ENCODE peak calls at places on chromosome 5, in ten cellular contexts. J, F, T, K, U, V, W, G, M and R are unnamed samples.

GRCh38 chr5:139696894-139697658 is 48.9 kb downstream of the CXXC5 start:
- DNase-seq in J (peak; percentile 96), F (no peak), T (peak; percentile 83), K (peak; percentile 96), U (peak; percentile 63), V (no peak), W (peak; percentile 65), G (no peak), M (peak; percentile 19), R (peak; percentile 34)

GRCh38 chr5:41747708-41748107 is 122.5 kb downstream of the OXCT1 start:
- DNase-seq in J (no peak), F (no peak), T (no peak), K (no peak), U (no peak), V (no peak), W (no peak), G (no peak), M (no peak), R (peak; percentile 65)

GRCh38 chr5:132262882-132263547 is 5.5 kb downstream of the PDLIM4 start:
- DNase-seq in J (no peak), F (no peak), T (no peak), K (no peak), U (no peak), V (no peak), W (no peak), G (no peak), M (no peak), R (no peak)

GRCh38 chr5:96117863-96118651 is 156.4 kb upstream of the ELL2 start:
- DNase-seq in J (no peak), F (no peak), T (no peak), K (no peak), U (peak; percentile 32), V (no peak), W (no peak), G (no peak), M (no peak), R (no peak)

GRCh38 chr5:31401691-31402090 is 130.2 kb downstream of the DROSHA start:
- DNase-seq in J (no peak), F (no peak), T (no peak), K (no peak), U (no peak), V (no peak), W (no peak), G (no peak), M (no peak), R (no peak)

GRCh38 chr5:6714221-6715041 is 1.2 kb downstream of the TENT4A start:
- DNase-seq in J (no peak), F (peak; percentile 19), T (peak; percentile 15), K (peak; percentile 60), U (no peak), V (no peak), W (peak; percentile 29), G (no peak), M (peak; percentile 34), R (peak; percentile 15)

GRCh38 chr5:50666261-50667078 is at the start of gene PARP8:
- DNase-seq in J (peak; percentile 91), F (peak; percentile 50), T (peak; percentile 38), K (peak; percentile 90), U (peak; percentile 51), V (peak; percentile 20), W (peak; percentile 49), G (peak; percentile 63), M (peak; percentile 38), R (peak; percentile 13)

GRCh38 chr5:86768699-86769202 is 151.0 kb downstream of the COX7C start:
- DNase-seq in J (peak; percentile 24), F (no peak), T (no peak), K (no peak), U (no peak), V (no peak), W (no peak), G (no peak), M (no peak), R (no peak)

GRCh38 chr5:149666212-149666852 is 63.8 kb upstream of the PPARGC1B start:
- DNase-seq in J (no peak), F (no peak), T (peak; percentile 4), K (no peak), U (no peak), V (no peak), W (no peak), G (no peak), M (no peak), R (no peak)

GRCh38 chr5:144169904-144170275 is 569 bp downstream of the YIPF5 start:
- DNase-seq in J (no peak), F (no peak), T (no peak), K (no peak), U (no peak), V (no peak), W (no peak), G (no peak), M (no peak), R (no peak)

GRCh38 chr5:173457482-173457881 is 129.3 kb upstream of the STC2 start:
- DNase-seq in J (no peak), F (no peak), T (no peak), K (no peak), U (no peak), V (no peak), W (no peak), G (no peak), M (no peak), R (no peak)